ENCODE peak calls at places on chromosomes 1 and 21, in six cellular contexts. Z is lower lobe of right lung, T is WTC11, C is astrocyte of the spinal cord, Y is omental fat pad, W is PC-3. K is an unnamed sample.

GRCh38 chr1:230288641-230289349 is 137.3 kb downstream of the PGBD5 start:
- DNase-seq in C (no peak), Y (no peak), T (no peak), Z (no peak), W (no peak), K (no peak)

GRCh38 chr1:69157046-69157756 is 410.5 kb upstream of the LRRC7 start:
- DNase-seq in Z (no peak), W (no peak), C (no peak), T (no peak), Y (no peak), K (no peak)

GRCh38 chr1:38818706-38819439 is 40.7 kb downstream of the RRAGC start:
- DNase-seq in T (no peak), Z (no peak), W (no peak), C (no peak), Y (no peak), K (no peak)

GRCh38 chr1:29646161-29646775 is 409.9 kb downstream of the PTPRU start:
- DNase-seq in Y (no peak), C (no peak), Z (no peak), W (no peak), T (no peak), K (no peak)

GRCh38 chr1:177476706-177477105 is 305.9 kb downstream of the BRINP2 start:
- DNase-seq in Z (no peak), Y (no peak), W (no peak), T (no peak), C (no peak), K (no peak)

GRCh38 chr1:155284476-155284875 is 7.2 kb downstream of the HCN3 start:
- DNase-seq in C (no peak), Z (no peak), T (no peak), W (no peak), Y (no peak), K (no peak)

GRCh38 chr21:41283211-41283818 is 33.3 kb upstream of the FAM3B start:
- DNase-seq in Y (no peak), Z (no peak), W (peak), C (peak), T (peak), K (no peak)

GRCh38 chr1:181779343-181779742 is 282.2 kb downstream of the ZNF648 start:
- DNase-seq in T (no peak), Z (no peak), W (no peak), C (no peak), Y (no peak), K (no peak)

GRCh38 chr1:12450090-12450764 is 167.8 kb downstream of the DHRS3 start:
- DNase-seq in Y (no peak), Z (peak), T (no peak), C (no peak), W (no peak), K (no peak)

GRCh38 chr1:26890467-26890796 is 349 bp upstream of the GPN2 start:
- DNase-seq in T (no peak), Z (no peak), Y (no peak), W (no peak), C (no peak), K (no peak)

GRCh38 chr1:26894263-26894662 is 4.2 kb upstream of the GPN2 start:
- DNase-seq in Z (no peak), T (no peak), W (no peak), Y (no peak), C (no peak), K (no peak)

GRCh38 chr1:26887125-26887524 is 3.0 kb downstream of the GPN2 start:
- DNase-seq in Y (no peak), T (no peak), Z (no peak), C (peak), W (peak), K (no peak)

GRCh38 chr1:26889580-26890466 is at the start of gene GPN2:
- DNase-seq in T (peak), C (peak), W (peak), Y (peak), Z (peak), K (peak)
- TF ChIP-seq CTCF in T (no peak), C (no peak), W (no peak), Y (no peak), Z (no peak), K (no peak)

GRCh38 chr1:83593073-83593472 is 405.9 kb downstream of the TTLL7 start:
- DNase-seq in Y (no peak), W (no peak), C (no peak), T (peak), Z (no peak), K (no peak)
- TF ChIP-seq CTCF in Y (no peak), W (no peak), C (no peak), T (peak), Z (no peak), K (no peak)

GRCh38 chr1:80925130-80925780 is 875.5 kb upstream of the ADGRL2 start:
- DNase-seq in Z (no peak), T (no peak), C (no peak), W (no peak), Y (no peak), K (no peak)
- TF ChIP-seq CTCF in Z (no peak), T (no peak), C (no peak), W (no peak), Y (no peak), K (no peak)

DNA sequence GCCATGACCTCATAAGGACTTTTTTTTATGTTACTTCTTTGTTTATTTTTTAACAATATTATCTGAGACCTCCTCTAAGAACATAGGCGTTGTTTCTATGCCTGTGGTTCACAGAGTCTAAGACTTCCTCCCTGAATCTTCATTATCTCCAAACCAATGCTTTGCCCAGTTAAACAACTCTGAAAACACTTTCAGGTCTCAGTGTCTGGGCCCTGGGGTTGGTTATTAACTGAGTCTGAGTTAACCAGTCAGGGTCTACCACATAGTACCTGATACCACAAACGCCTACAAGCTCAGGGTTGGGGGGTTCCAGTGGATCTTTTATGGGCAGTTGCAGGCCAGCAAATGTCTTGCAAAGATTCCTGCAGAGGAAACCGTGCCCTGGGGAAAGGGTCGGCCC is 138.2 kb downstream of the AJAP1 start:
- DNase-seq in C (no peak), W (no peak), Z (no peak), Y (no peak), T (no peak), K (no peak)
- TF ChIP-seq CTCF in C (no peak), W (no peak), Z (no peak), Y (no peak), T (no peak), K (no peak)

GRCh38 chr21:32994305-32994704 is 31.4 kb upstream of the OLIG2 start:
- DNase-seq in Y (no peak), Z (no peak), C (peak), T (no peak), W (peak), K (no peak)
- TF ChIP-seq CTCF in Y (no peak), Z (peak), C (peak), T (no peak), W (peak), K (peak)

K was measured in natural killer cell.